ENCODE peak calls at places on chromosomes 16 and 17, in five cellular contexts. K is thyroid gland, R is sigmoid colon, G is heart left ventricle, W is esophagus squamous epithelium. I is an unnamed sample.

GRCh38 chr16:82136956-82137818 is 32.8 kb downstream of the MPHOSPH6 start:
- DNase-seq in K (no peak), R (no peak), G (no peak), W (no peak), I (no peak)

GRCh38 chr17:41739661-41740352 is 5.4 kb upstream of the HAP1 start:
- DNase-seq in K (peak; percentile 29), R (no peak), G (no peak), W (no peak), I (peak; percentile 56)

GRCh38 chr17:71033336-71033735 is 864.0 kb downstream of the KCNJ2 start:
- DNase-seq in K (no peak), R (no peak), G (no peak), W (no peak), I (no peak)

GRCh38 chr17:78132086-78132676 is 1.6 kb downstream of the TMC8 start:
- DNase-seq in K (peak; percentile 61), R (no peak), G (peak; percentile 25), W (peak; percentile 50), I (no peak)

GRCh38 chr17:30000001-30000754 is 58.7 kb downstream of the EFCAB5 start:
- DNase-seq in K (no peak), R (no peak), G (no peak), W (no peak), I (no peak)

GRCh38 chr16:87764600-87765472 is 950 bp downstream of the KLHDC4 start:
- DNase-seq in K (no peak), R (no peak), G (no peak), W (no peak), I (no peak)

GRCh38 chr17:48997827-48998556 is 807 bp downstream of the IGF2BP1 start:
- DNase-seq in K (no peak), R (no peak), G (no peak), W (no peak), I (no peak)

GRCh38 chr16:56246051-56246817 is 54.9 kb downstream of the GNAO1 start:
- DNase-seq in K (peak; percentile 69), R (peak; percentile 67), G (no peak), W (no peak), I (peak; percentile 55)

GRCh38 chr17:44074911-44075285 is 4.4 kb downstream of the G6PC3 start:
- DNase-seq in K (no peak), R (no peak), G (no peak), W (no peak), I (no peak)

GRCh38 chr17:46029627-46030026 is 30.6 kb downstream of the STH start:
- DNase-seq in K (no peak), R (no peak), G (no peak), W (no peak), I (no peak)
- H3K36me3 ChIP-seq in K (peaks cover 35% of the 10 kb centered on the region), R (peaks cover 72% of the 10 kb centered on the region), G (no peaks in the 10 kb centered on the region), W (peaks cover 11% of the 10 kb centered on the region), I (peaks cover 38% of the 10 kb centered on the region)

GRCh38 chr16:70683146-70683944 is 2.5 kb downstream of the MTSS2 start:
- DNase-seq in K (no peak), R (no peak), G (no peak), W (no peak), I (no peak)

GRCh38 chr16:70684146-70685060 is 1.4 kb downstream of the MTSS2 start:
- DNase-seq in K (peak; percentile 38), R (no peak), G (peak; percentile 49), W (no peak), I (no peak)

GRCh38 chr16:70680495-70681381 is 5.1 kb downstream of the MTSS2 start:
- DNase-seq in K (no peak), R (no peak), G (no peak), W (no peak), I (no peak)

GRCh38 chr16:70681382-70682238 is 4.2 kb downstream of the MTSS2 start:
- DNase-seq in K (no peak), R (no peak), G (peak; percentile 36), W (no peak), I (no peak)

GRCh38 chr16:70682239-70683145 is 3.4 kb downstream of the MTSS2 start:
- DNase-seq in K (no peak), R (no peak), G (peak; percentile 24), W (no peak), I (no peak)
- TF ChIP-seq CTCF in K (no peak), R (no peak), G (no peak), W (no peak), I (no peak)

DNA sequence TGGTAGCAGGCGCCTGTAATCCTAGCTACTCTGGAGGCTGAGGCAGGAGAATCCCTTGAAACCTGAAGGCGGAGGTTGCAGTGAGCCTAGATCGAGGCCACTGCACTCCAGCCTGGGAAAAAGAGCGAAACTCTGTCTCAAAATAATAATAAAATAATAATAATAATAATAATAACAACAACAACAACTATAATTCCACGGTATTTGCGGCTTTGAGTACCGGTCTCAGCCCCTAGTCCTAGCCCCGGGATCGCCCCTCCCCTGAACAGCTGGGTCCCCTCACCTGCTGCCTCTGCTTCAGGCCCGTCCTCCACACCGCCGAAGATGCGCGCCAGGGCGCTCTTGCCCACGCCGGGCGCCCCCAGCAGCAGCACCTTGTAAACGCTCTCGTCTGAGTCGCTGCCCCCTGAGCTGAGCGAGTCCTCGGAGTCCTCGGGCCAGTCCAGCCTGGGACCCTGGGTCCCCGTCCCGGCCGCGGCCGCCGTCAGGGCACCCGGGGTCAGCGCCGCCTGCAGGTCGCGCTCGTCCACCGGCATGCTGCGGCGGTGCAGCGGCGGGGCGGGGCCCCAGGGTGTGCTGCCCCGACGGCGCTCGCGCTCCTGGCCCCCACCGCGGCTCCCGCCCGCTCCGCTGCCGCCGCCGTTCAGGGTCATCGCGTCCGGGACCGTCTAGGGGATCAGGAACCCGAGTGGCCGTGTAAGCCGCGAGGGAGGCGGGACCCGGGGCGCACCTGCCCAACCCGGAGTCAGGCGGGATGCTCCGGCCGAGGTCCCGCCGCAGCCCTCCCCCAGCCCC is 611 bp downstream of the RRAD start:
- DNase-seq in K (peak; percentile 51), R (no peak), G (peak; percentile 71), W (no peak), I (no peak)
- H3K4me3 ChIP-seq in K (no peak overlapping the region), R (peak overlapping the region; percentile 65), G (peak overlapping the region; percentile 77), W (peak overlapping the region; percentile 68), I (peak overlapping the region; percentile 45)

GRCh38 chr17:1001640-1002411 is 4.9 kb downstream of the TIMM22 start:
- DNase-seq in K (no peak), R (no peak), G (peak; percentile 66), W (no peak), I (peak; percentile 44)

GRCh38 chr17:998111-998510 is 1.2 kb downstream of the TIMM22 start:
- DNase-seq in K (no peak), R (no peak), G (no peak), W (no peak), I (no peak)

GRCh38 chr17:1002771-1003555 is 6.0 kb downstream of the TIMM22 start:
- DNase-seq in K (no peak), R (no peak), G (no peak), W (no peak), I (peak; percentile 36)

GRCh38 chr17:1002412-1002753 is 5.5 kb downstream of the TIMM22 start:
- DNase-seq in K (no peak), R (no peak), G (no peak), W (no peak), I (no peak)

DNA sequence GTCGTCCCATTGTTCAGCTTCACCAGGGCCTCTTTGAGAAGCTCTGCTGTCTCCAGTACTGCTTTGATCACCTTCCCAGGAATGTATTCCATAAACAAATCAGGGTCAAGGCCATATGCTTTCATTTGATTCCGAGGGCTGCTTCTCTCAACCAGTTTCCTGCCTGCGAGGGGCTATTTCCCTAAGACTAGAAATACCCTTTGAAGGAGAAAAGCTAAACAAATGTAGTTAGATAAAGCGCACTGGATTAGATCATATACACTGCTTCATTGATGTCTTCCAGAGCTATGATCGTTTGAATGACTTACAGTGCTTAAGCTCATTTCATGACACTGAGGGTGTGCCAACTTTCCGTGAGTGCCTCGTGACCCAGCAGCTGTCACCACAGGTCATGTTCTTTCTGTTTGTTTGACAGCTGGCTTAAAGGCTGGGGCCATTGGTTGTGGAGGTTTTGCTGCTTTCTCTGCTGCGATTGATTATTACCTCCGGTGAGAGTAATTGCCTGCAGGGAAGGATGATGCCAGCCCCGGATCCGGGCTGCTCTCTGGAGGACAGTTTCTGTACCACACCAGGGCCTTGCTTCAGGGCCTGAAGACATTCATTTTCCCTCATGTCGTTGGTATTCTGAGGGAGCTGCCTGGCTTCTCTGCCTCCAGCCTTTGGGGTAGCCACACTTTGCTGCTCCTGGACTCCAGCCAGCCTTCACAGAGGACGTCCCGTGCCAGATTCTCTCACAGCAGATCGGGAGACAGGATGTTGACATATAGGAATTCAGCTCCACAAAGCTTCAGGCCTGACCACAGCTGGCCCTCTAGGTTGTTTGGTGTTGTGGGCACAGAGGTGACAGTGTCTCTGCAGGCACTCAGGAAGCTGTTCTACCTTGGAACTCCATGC is 3.9 kb downstream of the TIMM22 start:
- DNase-seq in K (no peak), R (no peak), G (peak; percentile 69), W (no peak), I (no peak)
- H3K36me3 ChIP-seq in K (peaks cover 16% of the 10 kb centered on the region), R (peaks cover 52% of the 10 kb centered on the region), G (no peaks in the 10 kb centered on the region), W (peaks cover 29% of the 10 kb centered on the region), I (peaks cover 16% of the 10 kb centered on the region)

DNA sequence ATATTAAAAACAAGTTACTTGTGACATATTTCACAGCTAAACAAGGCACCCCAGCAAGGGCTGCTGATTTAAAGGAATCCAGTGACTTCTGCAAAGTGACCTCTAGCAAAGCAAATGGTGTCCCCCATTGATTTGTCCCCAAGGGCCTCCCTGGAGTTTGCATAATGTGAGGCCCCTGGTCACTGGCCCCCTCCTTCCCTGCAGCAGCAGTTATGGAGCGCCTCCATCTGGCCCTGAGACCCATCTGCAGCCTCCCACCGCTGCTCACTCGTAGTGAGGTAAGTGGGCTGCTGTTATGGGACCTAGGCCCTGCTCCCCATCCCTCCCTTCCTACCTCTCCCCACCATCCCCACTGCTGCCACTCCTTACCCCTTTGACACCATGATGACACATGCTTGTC is 19.6 kb upstream of the EEF2K start:
- DNase-seq in K (no peak), R (no peak), G (no peak), W (no peak), I (no peak)
- TF ChIP-seq CTCF in K (no peak), R (no peak), G (no peak), W (no peak), I (peak; percentile 5)

GRCh38 chr16:27317320-27317719 is 3.5 kb downstream of the IL4R start:
- DNase-seq in K (no peak), R (peak; percentile 68), G (no peak), W (no peak), I (no peak)
- H3K4me3 ChIP-seq in K (no peak overlapping the region), R (no peak overlapping the region), G (no peak overlapping the region), W (peak overlapping the region; percentile 98), I (no peak overlapping the region)